ENCODE peak calls at places on chromosomes 13 and 19, in ten cellular contexts. One of them, this sample, is unnamed.
A peak's percentile ranks its signal among the peaks of the same experiment; 100 is the strongest.

GRCh38 chr13:71814806-71815205 is 52.2 kb downstream of the DACH1 start:
- DNase-seq in keratinocyte: no peak
- DNase-seq in MM.1S: no peak
- DNase-seq in PC-3: no peak
- DNase-seq in CD4-positive, alpha-beta T cell: no peak
- DNase-seq in activated B cell treated with CpG ODN at 0.5 μM for 24 hours: no peak
- DNase-seq in heart left ventricle: no peak
- DNase-seq in AG10803: no peak
- DNase-seq in suprapubic skin: no peak
- DNase-seq in IMR-90: no peak
- DNase-seq in this sample: no peak

GRCh38 chr19:51552996-51553725 is 17.9 kb upstream of the ZNF175 start:
- DNase-seq in keratinocyte: no peak
- DNase-seq in MM.1S: no peak
- DNase-seq in PC-3: peak; percentile 84
- DNase-seq in CD4-positive, alpha-beta T cell: peak; percentile 18
- DNase-seq in activated B cell treated with CpG ODN at 0.5 μM for 24 hours: peak; percentile 56
- DNase-seq in heart left ventricle: peak; percentile 81
- DNase-seq in AG10803: peak; percentile 46
- DNase-seq in suprapubic skin: no peak
- DNase-seq in IMR-90: peak; percentile 47
- DNase-seq in this sample: peak; percentile 9

GRCh38 chr19:49676136-49676689 is 858 bp upstream of the PRMT1 start:
- DNase-seq in keratinocyte: peak; percentile 88
- DNase-seq in MM.1S: peak; percentile 87
- DNase-seq in PC-3: peak; percentile 86
- DNase-seq in CD4-positive, alpha-beta T cell: no peak
- DNase-seq in activated B cell treated with CpG ODN at 0.5 μM for 24 hours: peak; percentile 39
- DNase-seq in heart left ventricle: peak; percentile 90
- DNase-seq in AG10803: peak; percentile 95
- DNase-seq in suprapubic skin: peak; percentile 95
- DNase-seq in IMR-90: peak; percentile 95
- DNase-seq in this sample: peak; percentile 89

GRCh38 chr19:6116749-6117430 is 6.6 kb upstream of the RFX2 start:
- DNase-seq in keratinocyte: no peak
- DNase-seq in MM.1S: no peak
- DNase-seq in PC-3: no peak
- DNase-seq in CD4-positive, alpha-beta T cell: no peak
- DNase-seq in activated B cell treated with CpG ODN at 0.5 μM for 24 hours: no peak
- DNase-seq in heart left ventricle: no peak
- DNase-seq in AG10803: no peak
- DNase-seq in suprapubic skin: no peak
- DNase-seq in IMR-90: no peak
- DNase-seq in this sample: no peak

GRCh38 chr19:10043286-10043927 is 30.1 kb downstream of the RDH8 start:
- DNase-seq in keratinocyte: no peak
- DNase-seq in MM.1S: no peak
- DNase-seq in PC-3: peak; percentile 23
- DNase-seq in CD4-positive, alpha-beta T cell: no peak
- DNase-seq in activated B cell treated with CpG ODN at 0.5 μM for 24 hours: no peak
- DNase-seq in heart left ventricle: no peak
- DNase-seq in AG10803: peak; percentile 39
- DNase-seq in suprapubic skin: no peak
- DNase-seq in IMR-90: peak; percentile 33
- DNase-seq in this sample: no peak

GRCh38 chr13:107665926-107666458 is 549.3 kb downstream of the LIG4 start:
- DNase-seq in keratinocyte: no peak
- DNase-seq in MM.1S: no peak
- DNase-seq in PC-3: peak; percentile 30
- DNase-seq in CD4-positive, alpha-beta T cell: no peak
- DNase-seq in activated B cell treated with CpG ODN at 0.5 μM for 24 hours: no peak
- DNase-seq in heart left ventricle: no peak
- DNase-seq in AG10803: no peak
- DNase-seq in suprapubic skin: no peak
- DNase-seq in IMR-90: peak; percentile 54
- DNase-seq in this sample: no peak

GRCh38 chr13:99044764-99045163 is 66.9 kb upstream of the DOCK9 start:
- DNase-seq in keratinocyte: no peak
- DNase-seq in MM.1S: no peak
- DNase-seq in PC-3: no peak
- DNase-seq in CD4-positive, alpha-beta T cell: no peak
- DNase-seq in activated B cell treated with CpG ODN at 0.5 μM for 24 hours: no peak
- DNase-seq in heart left ventricle: no peak
- DNase-seq in AG10803: no peak
- DNase-seq in suprapubic skin: no peak
- DNase-seq in IMR-90: no peak
- DNase-seq in this sample: no peak

GRCh38 chr19:42459926-42460325 is 17.2 kb upstream of the CXCL17 start:
- DNase-seq in keratinocyte: no peak
- DNase-seq in MM.1S: no peak
- DNase-seq in PC-3: no peak
- DNase-seq in CD4-positive, alpha-beta T cell: no peak
- DNase-seq in activated B cell treated with CpG ODN at 0.5 μM for 24 hours: no peak
- DNase-seq in heart left ventricle: no peak
- DNase-seq in AG10803: no peak
- DNase-seq in suprapubic skin: no peak
- DNase-seq in IMR-90: no peak
- DNase-seq in this sample: no peak

GRCh38 chr13:74695021-74695800 is 561.0 kb upstream of the KLF12 start:
- DNase-seq in keratinocyte: no peak
- DNase-seq in MM.1S: no peak
- DNase-seq in PC-3: no peak
- DNase-seq in CD4-positive, alpha-beta T cell: no peak
- DNase-seq in activated B cell treated with CpG ODN at 0.5 μM for 24 hours: no peak
- DNase-seq in heart left ventricle: no peak
- DNase-seq in AG10803: no peak
- DNase-seq in suprapubic skin: no peak
- DNase-seq in IMR-90: no peak
- DNase-seq in this sample: no peak

GRCh38 chr19:6414793-6415591 is 9.6 kb downstream of the KHSRP start:
- DNase-seq in keratinocyte: no peak
- DNase-seq in MM.1S: no peak
- DNase-seq in PC-3: no peak
- DNase-seq in CD4-positive, alpha-beta T cell: no peak
- DNase-seq in activated B cell treated with CpG ODN at 0.5 μM for 24 hours: no peak
- DNase-seq in heart left ventricle: no peak
- DNase-seq in AG10803: no peak
- DNase-seq in suprapubic skin: no peak
- DNase-seq in IMR-90: no peak
- DNase-seq in this sample: no peak

GRCh38 chr13:22014469-22014868 is 343.6 kb downstream of the FGF9 start:
- DNase-seq in keratinocyte: peak; percentile 1
- DNase-seq in MM.1S: no peak
- DNase-seq in PC-3: peak; percentile 20
- DNase-seq in CD4-positive, alpha-beta T cell: no peak
- DNase-seq in activated B cell treated with CpG ODN at 0.5 μM for 24 hours: no peak
- DNase-seq in heart left ventricle: no peak
- DNase-seq in AG10803: peak; percentile 72
- DNase-seq in suprapubic skin: no peak
- DNase-seq in IMR-90: no peak
- DNase-seq in this sample: no peak

GRCh38 chr19:3285647-3286176 is 61.3 kb downstream of the CELF5 start:
- DNase-seq in keratinocyte: no peak
- DNase-seq in MM.1S: no peak
- DNase-seq in PC-3: no peak
- DNase-seq in CD4-positive, alpha-beta T cell: no peak
- DNase-seq in activated B cell treated with CpG ODN at 0.5 μM for 24 hours: no peak
- DNase-seq in heart left ventricle: no peak
- DNase-seq in AG10803: no peak
- DNase-seq in suprapubic skin: no peak
- DNase-seq in IMR-90: no peak
- DNase-seq in this sample: no peak

GRCh38 chr19:38580080-38580479 is 37.7 kb downstream of the MAP4K1 start:
- DNase-seq in keratinocyte: no peak
- DNase-seq in MM.1S: no peak
- DNase-seq in PC-3: no peak
- DNase-seq in CD4-positive, alpha-beta T cell: no peak
- DNase-seq in activated B cell treated with CpG ODN at 0.5 μM for 24 hours: no peak
- DNase-seq in heart left ventricle: no peak
- DNase-seq in AG10803: no peak
- DNase-seq in suprapubic skin: no peak
- DNase-seq in IMR-90: no peak
- DNase-seq in this sample: no peak

GRCh38 chr13:72696590-72696989 is 30.8 kb downstream of the MZT1 start:
- DNase-seq in keratinocyte: no peak
- DNase-seq in MM.1S: no peak
- DNase-seq in PC-3: peak; percentile 46
- DNase-seq in CD4-positive, alpha-beta T cell: no peak
- DNase-seq in activated B cell treated with CpG ODN at 0.5 μM for 24 hours: no peak
- DNase-seq in heart left ventricle: no peak
- DNase-seq in AG10803: peak; percentile 6
- DNase-seq in suprapubic skin: no peak
- DNase-seq in IMR-90: peak; percentile 10
- DNase-seq in this sample: peak; percentile 26

GRCh38 chr19:33134571-33135041 is 2.7 kb downstream of the WDR88 start:
- DNase-seq in keratinocyte: no peak
- DNase-seq in MM.1S: no peak
- DNase-seq in PC-3: no peak
- DNase-seq in CD4-positive, alpha-beta T cell: peak; percentile 42
- DNase-seq in activated B cell treated with CpG ODN at 0.5 μM for 24 hours: no peak
- DNase-seq in heart left ventricle: no peak
- DNase-seq in AG10803: no peak
- DNase-seq in suprapubic skin: no peak
- DNase-seq in IMR-90: no peak
- DNase-seq in this sample: no peak

GRCh38 chr13:76980075-76980718 is 11.7 kb upstream of the CLN5 start:
- DNase-seq in keratinocyte: no peak
- DNase-seq in MM.1S: peak; percentile 71
- DNase-seq in PC-3: peak; percentile 71
- DNase-seq in CD4-positive, alpha-beta T cell: peak; percentile 84
- DNase-seq in activated B cell treated with CpG ODN at 0.5 μM for 24 hours: peak; percentile 84
- DNase-seq in heart left ventricle: peak; percentile 79
- DNase-seq in AG10803: peak; percentile 32
- DNase-seq in suprapubic skin: peak; percentile 85
- DNase-seq in IMR-90: peak; percentile 24
- DNase-seq in this sample: no peak

GRCh38 chr19:44903602-44904425 is 1.8 kb upstream of the APOE start:
- DNase-seq in keratinocyte: no peak
- DNase-seq in MM.1S: peak; percentile 58
- DNase-seq in PC-3: peak; percentile 50
- DNase-seq in CD4-positive, alpha-beta T cell: peak; percentile 63
- DNase-seq in activated B cell treated with CpG ODN at 0.5 μM for 24 hours: peak; percentile 78
- DNase-seq in heart left ventricle: peak; percentile 63
- DNase-seq in AG10803: peak; percentile 49
- DNase-seq in suprapubic skin: peak; percentile 87
- DNase-seq in IMR-90: peak; percentile 49
- DNase-seq in this sample: no peak

GRCh38 chr13:79591493-79591892 is 110.5 kb downstream of the NDFIP2 start:
- DNase-seq in keratinocyte: no peak
- DNase-seq in MM.1S: no peak
- DNase-seq in PC-3: no peak
- DNase-seq in CD4-positive, alpha-beta T cell: no peak
- DNase-seq in activated B cell treated with CpG ODN at 0.5 μM for 24 hours: no peak
- DNase-seq in heart left ventricle: no peak
- DNase-seq in AG10803: no peak
- DNase-seq in suprapubic skin: no peak
- DNase-seq in IMR-90: no peak
- DNase-seq in this sample: no peak
- TF ChIP-seq CTCF in keratinocyte: no peak
- TF ChIP-seq CTCF in MM.1S: no peak
- TF ChIP-seq CTCF in PC-3: no peak
- TF ChIP-seq CTCF in CD4-positive, alpha-beta T cell: no peak
- TF ChIP-seq CTCF in activated B cell treated with CpG ODN at 0.5 μM for 24 hours: no peak
- TF ChIP-seq CTCF in heart left ventricle: no peak
- TF ChIP-seq CTCF in AG10803: no peak
- TF ChIP-seq CTCF in suprapubic skin: no peak
- TF ChIP-seq CTCF in IMR-90: no peak
- TF ChIP-seq CTCF in this sample: no peak

DNA sequence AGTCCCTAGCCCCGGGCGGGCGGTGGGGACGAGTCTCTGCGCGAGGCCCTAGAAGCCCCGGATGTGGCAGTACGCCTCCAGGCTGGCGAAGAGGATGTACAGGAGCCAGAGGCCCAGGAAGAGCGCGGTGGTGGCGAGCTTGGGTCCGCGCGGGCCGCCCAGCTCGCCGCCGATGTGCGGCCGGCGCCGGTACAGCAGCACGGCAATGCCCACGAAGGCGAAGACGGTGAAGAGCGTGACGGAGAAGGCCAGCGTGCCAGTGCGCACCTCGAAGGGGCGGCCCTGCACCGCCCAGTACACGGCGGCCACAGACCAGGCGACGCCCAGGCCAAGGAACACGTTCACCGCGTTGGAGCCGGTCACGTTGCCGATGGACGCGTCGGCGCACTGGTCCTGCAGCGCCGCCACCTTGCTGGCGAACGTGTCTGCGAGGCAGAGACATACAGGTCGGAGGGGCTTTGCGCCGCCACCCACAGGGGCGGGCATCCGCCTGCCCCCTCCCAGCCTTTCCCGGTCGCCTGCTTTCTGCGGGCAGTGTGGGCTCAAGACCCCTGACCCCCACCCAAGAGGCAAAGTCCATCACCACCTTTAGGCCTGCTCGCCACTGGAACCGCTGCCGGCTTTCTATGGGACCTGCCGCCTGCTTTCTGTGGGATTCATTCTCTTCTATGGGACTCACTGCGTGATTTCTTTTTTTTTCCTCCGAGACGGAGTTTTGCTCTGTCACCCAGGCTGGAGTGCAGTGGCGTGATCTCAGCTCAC is 10.9 kb upstream of the MEIS3 start:
- DNase-seq in keratinocyte: no peak
- DNase-seq in MM.1S: no peak
- DNase-seq in PC-3: no peak
- DNase-seq in CD4-positive, alpha-beta T cell: no peak
- DNase-seq in activated B cell treated with CpG ODN at 0.5 μM for 24 hours: no peak
- DNase-seq in heart left ventricle: no peak
- DNase-seq in AG10803: peak; percentile 61
- DNase-seq in suprapubic skin: no peak
- DNase-seq in IMR-90: peak; percentile 27
- DNase-seq in this sample: no peak
- TF ChIP-seq CTCF in keratinocyte: no peak
- TF ChIP-seq CTCF in MM.1S: no peak
- TF ChIP-seq CTCF in PC-3: no peak
- TF ChIP-seq CTCF in CD4-positive, alpha-beta T cell: no peak
- TF ChIP-seq CTCF in activated B cell treated with CpG ODN at 0.5 μM for 24 hours: no peak
- TF ChIP-seq CTCF in heart left ventricle: no peak
- TF ChIP-seq CTCF in AG10803: peak; percentile 29
- TF ChIP-seq CTCF in suprapubic skin: peak; percentile 53
- TF ChIP-seq CTCF in IMR-90: no peak
- TF ChIP-seq CTCF in this sample: peak; percentile 14

GRCh38 chr19:17305517-17306284 is at the start of gene MRPL34:
- DNase-seq in keratinocyte: peak; percentile 98
- DNase-seq in MM.1S: peak; percentile 100
- DNase-seq in PC-3: peak; percentile 99
- DNase-seq in CD4-positive, alpha-beta T cell: peak; percentile 91
- DNase-seq in activated B cell treated with CpG ODN at 0.5 μM for 24 hours: peak; percentile 88
- DNase-seq in heart left ventricle: peak; percentile 98
- DNase-seq in AG10803: peak; percentile 99
- DNase-seq in suprapubic skin: peak; percentile 97
- DNase-seq in IMR-90: peak; percentile 99
- DNase-seq in this sample: peak; percentile 96
- TF ChIP-seq CTCF in keratinocyte: peak; percentile 83
- TF ChIP-seq CTCF in MM.1S: peak; percentile 93
- TF ChIP-seq CTCF in PC-3: peak; percentile 85
- TF ChIP-seq CTCF in CD4-positive, alpha-beta T cell: no peak
- TF ChIP-seq CTCF in activated B cell treated with CpG ODN at 0.5 μM for 24 hours: no peak
- TF ChIP-seq CTCF in heart left ventricle: peak; percentile 62
- TF ChIP-seq CTCF in AG10803: peak; percentile 67
- TF ChIP-seq CTCF in suprapubic skin: peak; percentile 79
- TF ChIP-seq CTCF in IMR-90: peak; percentile 87
- TF ChIP-seq CTCF in this sample: peak; percentile 75

GRCh38 chr19:7917292-7918061 is 2.7 kb upstream of the SNAPC2 start:
- DNase-seq in keratinocyte: no peak
- DNase-seq in MM.1S: peak; percentile 69
- DNase-seq in PC-3: peak; percentile 75
- DNase-seq in CD4-positive, alpha-beta T cell: peak; percentile 47
- DNase-seq in activated B cell treated with CpG ODN at 0.5 μM for 24 hours: peak; percentile 55
- DNase-seq in heart left ventricle: peak; percentile 63
- DNase-seq in AG10803: peak; percentile 59
- DNase-seq in suprapubic skin: no peak
- DNase-seq in IMR-90: peak; percentile 45
- DNase-seq in this sample: no peak
- TF ChIP-seq CTCF in keratinocyte: peak; percentile 29
- TF ChIP-seq CTCF in MM.1S: peak; percentile 74
- TF ChIP-seq CTCF in PC-3: peak; percentile 76
- TF ChIP-seq CTCF in CD4-positive, alpha-beta T cell: peak; percentile 55
- TF ChIP-seq CTCF in activated B cell treated with CpG ODN at 0.5 μM for 24 hours: no peak
- TF ChIP-seq CTCF in heart left ventricle: peak; percentile 35
- TF ChIP-seq CTCF in AG10803: peak; percentile 55
- TF ChIP-seq CTCF in suprapubic skin: peak; percentile 67
- TF ChIP-seq CTCF in IMR-90: peak; percentile 53
- TF ChIP-seq CTCF in this sample: peak; percentile 74

This sample was measured in astrocyte of the cerebellum.